ENCODE peak calls at places on chromosomes 5 and 9, in five cellular contexts. One of them, this sample, is unnamed. For H3K9me3 and H3K36me3, the result is how much of the 10 kb centered on the place peaks cover.

GRCh38 chr5:123429221-123429954 is 6.2 kb upstream of the CEP120 start:
- DNase-seq in MM.1S: no peak
- DNase-seq in fibroblast of lung: no peak
- DNase-seq in breast epithelium: no peak
- DNase-seq in tibial nerve: no peak
- DNase-seq in this sample: no peak

GRCh38 chr5:178279026-178279722 is 46.6 kb upstream of the PHYKPL start:
- DNase-seq in tibial nerve: no peak
- DNase-seq in breast epithelium: no peak
- DNase-seq in MM.1S: no peak
- DNase-seq in fibroblast of lung: no peak
- DNase-seq in this sample: no peak

GRCh38 chr5:31645420-31646081 is 6.6 kb downstream of the PDZD2 start:
- DNase-seq in MM.1S: no peak
- DNase-seq in fibroblast of lung: no peak
- DNase-seq in breast epithelium: no peak
- DNase-seq in tibial nerve: no peak
- DNase-seq in this sample: no peak

GRCh38 chr5:141915881-141916336 is 7.8 kb upstream of the DELE1 start:
- DNase-seq in fibroblast of lung: no peak
- DNase-seq in tibial nerve: no peak
- DNase-seq in MM.1S: no peak
- DNase-seq in breast epithelium: no peak
- DNase-seq in this sample: peak

GRCh38 chr9:120980951-120981350 is 54.4 kb upstream of the TRAF1 start:
- DNase-seq in tibial nerve: no peak
- DNase-seq in fibroblast of lung: no peak
- DNase-seq in MM.1S: no peak
- DNase-seq in breast epithelium: no peak
- DNase-seq in this sample: no peak

GRCh38 chr5:87116821-87117512 is 150.7 kb upstream of the RASA1 start:
- DNase-seq in breast epithelium: no peak
- DNase-seq in tibial nerve: no peak
- DNase-seq in fibroblast of lung: no peak
- DNase-seq in MM.1S: peak
- DNase-seq in this sample: no peak

GRCh38 chr5:460413-460700 is 17.4 kb downstream of the EXOC3 start:
- DNase-seq in MM.1S: no peak
- DNase-seq in breast epithelium: no peak
- DNase-seq in tibial nerve: no peak
- DNase-seq in fibroblast of lung: no peak
- DNase-seq in this sample: no peak

GRCh38 chr9:99128133-99128406 is 23.2 kb downstream of the TGFBR1 start:
- DNase-seq in MM.1S: no peak
- DNase-seq in tibial nerve: no peak
- DNase-seq in fibroblast of lung: no peak
- DNase-seq in breast epithelium: no peak
- DNase-seq in this sample: no peak

GRCh38 chr9:138099803-138100598 is 222.4 kb downstream of the CACNA1B start:
- DNase-seq in tibial nerve: no peak
- DNase-seq in MM.1S: no peak
- DNase-seq in breast epithelium: no peak
- DNase-seq in fibroblast of lung: no peak
- DNase-seq in this sample: no peak

GRCh38 chr5:95891499-95891898 is 69.0 kb upstream of the GLRX start:
- DNase-seq in breast epithelium: no peak
- DNase-seq in fibroblast of lung: no peak
- DNase-seq in MM.1S: no peak
- DNase-seq in tibial nerve: no peak
- DNase-seq in this sample: no peak

GRCh38 chr5:59673438-59674058 is 220.0 kb downstream of the PDE4D start:
- DNase-seq in fibroblast of lung: peak
- DNase-seq in breast epithelium: no peak
- DNase-seq in tibial nerve: no peak
- DNase-seq in MM.1S: peak
- DNase-seq in this sample: peak

GRCh38 chr5:164184158-164184557 is 678.7 kb downstream of the MAT2B start:
- DNase-seq in fibroblast of lung: no peak
- DNase-seq in MM.1S: no peak
- DNase-seq in tibial nerve: no peak
- DNase-seq in breast epithelium: no peak
- DNase-seq in this sample: no peak

GRCh38 chr5:55063220-55063863 is 39.1 kb upstream of the GZMA start:
- DNase-seq in MM.1S: no peak
- DNase-seq in breast epithelium: no peak
- DNase-seq in fibroblast of lung: no peak
- DNase-seq in tibial nerve: no peak
- DNase-seq in this sample: no peak

GRCh38 chr5:9233712-9234111 is 312.2 kb downstream of the SEMA5A start:
- DNase-seq in tibial nerve: no peak
- DNase-seq in MM.1S: no peak
- DNase-seq in breast epithelium: no peak
- DNase-seq in fibroblast of lung: no peak
- DNase-seq in this sample: no peak

GRCh38 chr5:35908814-35909213 is 29.6 kb downstream of the CAPSL start:
- DNase-seq in breast epithelium: no peak
- DNase-seq in MM.1S: no peak
- DNase-seq in tibial nerve: no peak
- DNase-seq in fibroblast of lung: no peak
- DNase-seq in this sample: peak
- H3K9me3 ChIP-seq in breast epithelium: under half
- H3K9me3 ChIP-seq in MM.1S: under half
- H3K9me3 ChIP-seq in tibial nerve: under half
- H3K9me3 ChIP-seq in fibroblast of lung: under half
- H3K9me3 ChIP-seq in this sample: under half

DNA sequence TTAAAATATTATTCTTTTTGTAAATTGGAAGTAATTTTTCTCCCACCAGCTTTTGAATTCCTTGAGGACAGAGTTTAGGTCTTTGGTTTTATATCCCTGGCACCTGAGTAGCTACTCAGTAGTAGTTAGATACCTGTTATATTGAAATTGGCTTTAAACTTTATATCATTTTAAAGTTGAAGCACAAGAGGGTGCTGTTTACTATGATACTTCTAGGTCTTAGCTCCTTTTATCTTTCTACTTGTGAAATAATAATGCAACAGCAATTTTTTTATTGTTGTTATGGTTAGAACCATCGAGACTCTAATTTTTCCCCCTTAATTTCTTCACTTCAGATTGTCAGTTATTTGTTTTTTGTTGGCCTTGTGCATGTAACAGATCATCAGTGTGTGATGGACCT is 46.3 kb downstream of the AP3S1 start:
- DNase-seq in breast epithelium: no peak
- DNase-seq in fibroblast of lung: peak
- DNase-seq in tibial nerve: no peak
- DNase-seq in MM.1S: no peak
- DNase-seq in this sample: no peak
- TF ChIP-seq CTCF in breast epithelium: no peak
- TF ChIP-seq CTCF in fibroblast of lung: peak
- TF ChIP-seq CTCF in tibial nerve: no peak
- TF ChIP-seq CTCF in MM.1S: peak
- TF ChIP-seq CTCF in this sample: peak

GRCh38 chr5:68406344-68406743 is 190.8 kb downstream of the PIK3R1 start:
- DNase-seq in breast epithelium: no peak
- DNase-seq in fibroblast of lung: no peak
- DNase-seq in tibial nerve: no peak
- DNase-seq in MM.1S: no peak
- DNase-seq in this sample: no peak

GRCh38 chr5:68404246-68404645 is 188.7 kb downstream of the PIK3R1 start:
- DNase-seq in tibial nerve: no peak
- DNase-seq in fibroblast of lung: no peak
- DNase-seq in breast epithelium: no peak
- DNase-seq in MM.1S: no peak
- DNase-seq in this sample: no peak

GRCh38 chr5:68405784-68406183 is 190.2 kb downstream of the PIK3R1 start:
- DNase-seq in tibial nerve: no peak
- DNase-seq in MM.1S: no peak
- DNase-seq in fibroblast of lung: no peak
- DNase-seq in breast epithelium: no peak
- DNase-seq in this sample: no peak

GRCh38 chr5:68406767-68407232 is 191.2 kb downstream of the PIK3R1 start:
- DNase-seq in breast epithelium: no peak
- DNase-seq in tibial nerve: no peak
- DNase-seq in MM.1S: no peak
- DNase-seq in fibroblast of lung: no peak
- DNase-seq in this sample: no peak

DNA sequence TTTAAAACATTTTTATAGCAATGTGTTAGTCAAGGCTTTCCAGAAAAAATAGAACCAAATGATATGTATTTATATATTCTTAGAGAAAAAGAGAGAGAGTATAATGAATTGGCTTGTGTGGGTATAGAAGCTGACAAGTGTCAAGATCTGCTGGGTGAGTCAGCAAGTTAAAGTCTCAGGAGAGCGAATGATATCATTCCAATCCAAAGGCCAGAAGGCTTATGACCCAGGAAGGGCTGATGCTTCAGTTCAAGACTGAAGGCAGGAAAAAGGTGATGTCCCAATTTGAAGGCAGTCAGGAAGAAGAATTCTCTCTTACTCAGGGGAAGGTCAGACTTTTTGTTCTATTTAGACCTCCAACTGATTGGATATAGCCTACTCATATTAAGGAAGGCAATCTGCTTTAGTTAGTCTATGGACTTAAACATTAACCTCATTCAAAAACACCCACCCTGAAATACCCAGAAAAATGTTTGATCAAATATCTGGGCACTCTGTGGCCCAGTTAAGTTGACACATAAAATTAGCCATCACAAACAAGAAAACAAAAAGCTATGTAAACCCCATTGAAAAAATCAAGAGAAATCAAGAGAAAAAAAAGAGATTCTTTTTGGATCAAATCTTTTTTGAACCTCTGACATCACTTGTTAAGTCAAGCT is 189.6 kb downstream of the PIK3R1 start:
- DNase-seq in fibroblast of lung: no peak
- DNase-seq in breast epithelium: no peak
- DNase-seq in tibial nerve: no peak
- DNase-seq in MM.1S: no peak
- DNase-seq in this sample: no peak
- H3K36me3 ChIP-seq in fibroblast of lung: under half
- H3K36me3 ChIP-seq in breast epithelium: under half
- H3K36me3 ChIP-seq in tibial nerve: under half
- H3K36me3 ChIP-seq in MM.1S: under half
- H3K36me3 ChIP-seq in this sample: under half

DNA sequence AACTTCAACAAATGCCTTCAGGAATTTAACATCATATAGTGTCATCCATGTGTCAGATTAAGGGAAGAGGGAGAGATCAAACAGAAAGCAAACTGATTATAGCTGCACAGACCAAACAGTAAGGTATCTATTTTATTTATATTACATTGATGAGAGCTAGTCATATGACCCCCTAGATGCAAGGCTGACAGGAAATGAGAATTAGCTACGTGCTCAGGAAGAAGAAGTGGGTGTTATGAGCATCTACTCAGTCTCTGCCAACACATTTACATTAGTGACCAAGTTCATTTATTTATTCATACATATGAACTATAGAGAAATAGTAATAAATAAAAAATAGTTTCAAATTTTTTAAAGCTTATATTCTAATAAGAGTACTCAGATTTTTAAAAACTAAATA is 787.3 kb downstream of the KCTD16 start:
- DNase-seq in fibroblast of lung: no peak
- DNase-seq in MM.1S: no peak
- DNase-seq in tibial nerve: no peak
- DNase-seq in breast epithelium: no peak
- DNase-seq in this sample: no peak
- H3K9me3 ChIP-seq in fibroblast of lung: under half
- H3K9me3 ChIP-seq in MM.1S: under half
- H3K9me3 ChIP-seq in tibial nerve: under half
- H3K9me3 ChIP-seq in breast epithelium: under half
- H3K9me3 ChIP-seq in this sample: under half

GRCh38 chr5:171606414-171607024 is 179.1 kb upstream of the SMIM23 start:
- DNase-seq in fibroblast of lung: no peak
- DNase-seq in MM.1S: peak
- DNase-seq in tibial nerve: no peak
- DNase-seq in breast epithelium: no peak
- DNase-seq in this sample: no peak
- TF ChIP-seq CTCF in fibroblast of lung: peak
- TF ChIP-seq CTCF in MM.1S: peak
- TF ChIP-seq CTCF in tibial nerve: no peak
- TF ChIP-seq CTCF in breast epithelium: no peak
- TF ChIP-seq CTCF in this sample: peak

GRCh38 chr9:113261917-113262671 is 13.3 kb downstream of the CDC26 start:
- DNase-seq in MM.1S: no peak
- DNase-seq in fibroblast of lung: no peak
- DNase-seq in tibial nerve: no peak
- DNase-seq in breast epithelium: peak
- DNase-seq in this sample: no peak
- H3K36me3 ChIP-seq in MM.1S: under half
- H3K36me3 ChIP-seq in fibroblast of lung: under half
- H3K36me3 ChIP-seq in tibial nerve: under half
- H3K36me3 ChIP-seq in breast epithelium: under half
- H3K36me3 ChIP-seq in this sample: under half

DNA sequence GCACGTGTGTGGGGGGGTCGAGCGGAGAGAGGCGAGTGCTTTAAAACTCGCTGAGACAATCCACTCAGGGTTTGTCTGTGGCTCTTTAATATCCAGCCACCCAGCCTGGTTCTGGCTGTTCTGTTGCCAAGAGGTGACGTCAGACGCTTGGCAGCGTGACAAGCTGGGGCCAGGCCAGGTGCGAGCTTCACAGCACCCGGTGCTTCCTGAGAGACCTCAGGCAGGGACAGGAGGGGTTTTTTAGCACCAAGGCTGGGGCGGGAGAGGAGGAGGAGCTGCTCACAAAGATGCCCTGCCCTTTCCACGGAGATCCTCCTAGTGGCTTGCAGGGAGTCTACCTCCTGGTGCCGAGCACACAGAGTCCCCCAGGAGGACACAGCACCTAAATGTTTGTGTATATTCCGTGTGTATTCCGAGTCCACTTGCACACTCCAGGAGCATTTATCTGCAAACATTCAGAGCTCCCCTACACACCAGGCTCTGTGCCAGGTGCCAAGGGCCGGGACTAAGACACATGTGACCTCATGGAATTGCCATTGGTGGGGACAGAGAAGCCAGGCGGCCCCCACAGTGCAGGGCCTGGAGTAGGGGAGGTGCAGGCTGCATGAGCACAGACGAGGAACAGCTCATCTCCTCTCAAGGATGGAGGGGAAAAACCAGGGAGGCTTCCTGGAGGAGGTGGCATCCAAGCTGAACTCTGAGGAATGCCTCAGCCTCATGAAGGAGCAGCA is 194.7 kb downstream of the OLFM1 start:
- DNase-seq in MM.1S: peak
- DNase-seq in tibial nerve: peak
- DNase-seq in breast epithelium: peak
- DNase-seq in fibroblast of lung: peak
- DNase-seq in this sample: no peak
- H3K9me3 ChIP-seq in MM.1S: under half
- H3K9me3 ChIP-seq in tibial nerve: under half
- H3K9me3 ChIP-seq in breast epithelium: under half
- H3K9me3 ChIP-seq in fibroblast of lung: under half
- H3K9me3 ChIP-seq in this sample: under half

GRCh38 chr9:131837316-131837715 is 97.4 kb upstream of the RAPGEF1 start:
- DNase-seq in tibial nerve: no peak
- DNase-seq in MM.1S: no peak
- DNase-seq in fibroblast of lung: no peak
- DNase-seq in breast epithelium: no peak
- DNase-seq in this sample: no peak
- TF ChIP-seq CTCF in tibial nerve: no peak
- TF ChIP-seq CTCF in MM.1S: no peak
- TF ChIP-seq CTCF in fibroblast of lung: peak
- TF ChIP-seq CTCF in breast epithelium: no peak
- TF ChIP-seq CTCF in this sample: peak